ENCODE peak calls at places on chromosomes 2 and 18, in nine cellular contexts. T is GM12865, J is RPMI8226, A is COR-L47, O is right cardiac atrium, D is cardiac fibroblast, P is cardiac muscle cell, X is heart left ventricle, E is occipital lobe. G is an unnamed sample.

GRCh38 chr18:72935744-72936143 is 68.0 kb upstream of the NETO1 start:
- DNase-seq in X (no peak), P (no peak), T (no peak), J (no peak), E (no peak), D (no peak), O (no peak), A (no peak), G (no peak)

GRCh38 chr2:158665536-158666302 is 129.4 kb upstream of the DAPL1 start:
- DNase-seq in A (peak), O (no peak), E (no peak), D (peak), T (no peak), X (no peak), P (peak), J (peak), G (no peak)

GRCh38 chr2:217847106-217847505 is 155.7 kb downstream of the TNS1 start:
- DNase-seq in D (no peak), P (no peak), T (no peak), J (no peak), A (no peak), O (no peak), E (no peak), X (no peak), G (no peak)

GRCh38 chr2:216536725-216537124 is 38.1 kb downstream of the RPL37A start:
- DNase-seq in J (no peak), A (peak), X (no peak), T (no peak), P (peak), D (peak), O (peak), E (no peak), G (no peak)

GRCh38 chr2:71896385-71897144 is 251.1 kb downstream of the CYP26B1 start:
- DNase-seq in P (no peak), T (no peak), X (no peak), A (peak), O (no peak), D (no peak), J (no peak), E (no peak), G (no peak)

GRCh38 chr2:175233135-175233719 is 51.7 kb upstream of the ATP5MC3 start:
- DNase-seq in X (no peak), O (no peak), T (no peak), E (no peak), D (peak), J (no peak), P (peak), A (no peak), G (no peak)

GRCh38 chr2:122899614-122900013 is 1125.5 kb upstream of the CNTNAP5 start:
- DNase-seq in O (no peak), P (no peak), D (no peak), J (no peak), E (no peak), T (no peak), A (no peak), X (no peak), G (no peak)

GRCh38 chr2:205531082-205531481 is 151.2 kb upstream of the NRP2 start:
- DNase-seq in O (no peak), A (no peak), D (no peak), X (no peak), P (no peak), T (no peak), E (no peak), J (no peak), G (no peak)

GRCh38 chr2:31318360-31319336 is 84.7 kb downstream of the EHD3 start:
- DNase-seq in D (peak), P (peak), A (no peak), E (no peak), O (no peak), T (peak), J (peak), X (peak), G (no peak)

GRCh38 chr2:119004602-119005001 is 62.6 kb downstream of the MARCO start:
- DNase-seq in O (no peak), T (no peak), E (no peak), A (no peak), J (no peak), D (no peak), P (no peak), X (no peak), G (no peak)

GRCh38 chr2:178211943-178212342 is 17.6 kb downstream of the OSBPL6 start:
- DNase-seq in P (no peak), D (no peak), E (no peak), A (no peak), T (no peak), X (no peak), O (no peak), J (no peak), G (no peak)

GRCh38 chr2:38113999-38114708 is 38.2 kb upstream of the CYP1B1 start:
- DNase-seq in E (no peak), D (peak), X (no peak), J (no peak), O (no peak), A (no peak), T (no peak), P (peak), G (no peak)

GRCh38 chr2:219057709-219058540 is 2.8 kb downstream of the IHH start:
- DNase-seq in A (peak), T (peak), J (peak), O (peak), E (peak), D (peak), X (peak), P (peak), G (peak)

GRCh38 chr2:13114391-13114790 is 397.7 kb downstream of the TRIB2 start:
- DNase-seq in J (no peak), P (peak), D (peak), E (no peak), A (no peak), T (peak), O (no peak), X (no peak), G (no peak)

GRCh38 chr2:111119004-111119846 is 1.5 kb upstream of the BCL2L11 start:
- DNase-seq in A (no peak), J (peak), X (peak), E (no peak), D (no peak), O (peak), P (no peak), T (peak), G (no peak)

GRCh38 chr2:80889009-80889408 is 584.5 kb upstream of the LRRTM1 start:
- DNase-seq in X (no peak), E (no peak), T (no peak), O (no peak), P (no peak), J (no peak), A (no peak), D (no peak), G (no peak)

GRCh38 chr2:175815537-175815936 is 186.5 kb downstream of the LNPK start:
- DNase-seq in D (peak), T (no peak), A (no peak), J (no peak), P (no peak), O (no peak), X (no peak), E (no peak), G (no peak)

GRCh38 chr18:61741881-61742280 is 150.9 kb downstream of the RNF152 start:
- DNase-seq in J (no peak), A (no peak), E (no peak), P (no peak), T (peak), D (no peak), O (no peak), X (no peak), G (no peak)

GRCh38 chr18:2302628-2303516 is 268.4 kb downstream of the METTL4 start:
- DNase-seq in E (no peak), P (peak), O (no peak), T (no peak), A (no peak), J (no peak), X (no peak), D (peak), G (no peak)

GRCh38 chr2:55901322-55901721 is 22.3 kb downstream of the EFEMP1 start:
- DNase-seq in A (no peak), D (peak), P (peak), J (no peak), O (no peak), E (no peak), T (no peak), X (no peak), G (no peak)

GRCh38 chr2:39603436-39603835 is 62.3 kb upstream of the TMEM178A start:
- DNase-seq in E (no peak), A (no peak), P (peak), X (no peak), J (no peak), D (peak), O (no peak), T (no peak), G (no peak)

GRCh38 chr2:168545439-168546082 is 89.5 kb downstream of the CERS6 start:
- DNase-seq in J (no peak), X (no peak), T (no peak), E (no peak), A (peak), D (peak), P (peak), O (no peak), G (no peak)

GRCh38 chr18:48813833-48814489 is 136.8 kb downstream of the SMAD7 start:
- DNase-seq in J (no peak), A (no peak), O (no peak), E (no peak), D (peak), T (peak), P (peak), X (no peak), G (no peak)

GRCh38 chr2:43714164-43714563 is 37.9 kb upstream of the C1GALT1C1L start:
- DNase-seq in X (no peak), E (no peak), D (peak), T (no peak), J (no peak), O (no peak), A (no peak), P (peak), G (peak)

GRCh38 chr2:238761802-238762373 is 86.0 kb upstream of the TWIST2 start:
- DNase-seq in E (no peak), P (peak), T (no peak), O (no peak), A (no peak), J (peak), D (peak), X (no peak), G (no peak)

GRCh38 chr18:70446063-70446462 is 157.2 kb downstream of the SOCS6 start:
- DNase-seq in T (no peak), D (no peak), J (no peak), P (no peak), A (no peak), E (no peak), O (no peak), X (no peak), G (no peak)

GRCh38 chr2:147430408-147430807 is 414.4 kb upstream of the ACVR2A start:
- DNase-seq in E (no peak), D (no peak), P (no peak), T (no peak), J (no peak), O (no peak), X (no peak), A (no peak), G (no peak)

GRCh38 chr2:63189026-63189425 is 138.4 kb downstream of the OTX1 start:
- DNase-seq in P (peak), A (no peak), E (no peak), X (no peak), J (peak), T (peak), O (no peak), D (peak), G (no peak)

GRCh38 chr18:80009661-80010550 is 21.5 kb upstream of the TXNL4A start:
- DNase-seq in J (no peak), P (peak), X (peak), O (peak), T (no peak), D (peak), A (no peak), E (peak), G (no peak)

GRCh38 chr2:201234167-201235139 is 25.9 kb upstream of the CASP8 start:
- DNase-seq in E (no peak), T (no peak), J (peak), A (no peak), X (no peak), P (no peak), O (no peak), D (peak), G (no peak)

GRCh38 chr2:155250800-155251199 is 552.3 kb downstream of the KCNJ3 start:
- DNase-seq in D (no peak), E (no peak), X (no peak), A (peak), P (no peak), O (no peak), J (peak), T (peak), G (peak)

GRCh38 chr2:168169097-168169745 is 78.2 kb downstream of the STK39 start:
- DNase-seq in A (no peak), P (no peak), O (no peak), E (no peak), X (no peak), D (peak), J (no peak), T (no peak), G (no peak)

GRCh38 chr2:70070557-70071268 is 16.6 kb upstream of the PCBP1 start:
- DNase-seq in J (peak), A (peak), D (peak), O (peak), T (peak), X (no peak), E (peak), P (peak), G (no peak)

GRCh38 chr2:230664128-230664527 is 48.5 kb upstream of the CAB39 start:
- DNase-seq in A (no peak), T (peak), E (peak), O (peak), X (peak), J (no peak), P (peak), D (no peak), G (no peak)

GRCh38 chr2:133838642-133839370 is 270.5 kb upstream of the NCKAP5 start:
- DNase-seq in T (no peak), P (no peak), X (no peak), O (no peak), A (no peak), D (no peak), J (no peak), E (no peak), G (no peak)

GRCh38 chr2:120540719-120541552 is 194.7 kb upstream of the GLI2 start:
- DNase-seq in E (no peak), D (no peak), A (no peak), J (no peak), T (no peak), P (no peak), X (no peak), O (peak), G (no peak)

GRCh38 chr18:11946756-11947155 is 34.6 kb upstream of the IMPA2 start:
- DNase-seq in D (peak), T (no peak), P (peak), X (no peak), E (no peak), J (no peak), A (no peak), O (no peak), G (no peak)

GRCh38 chr2:159637988-159638501 is 21.7 kb upstream of the BAZ2B start:
- DNase-seq in O (no peak), T (no peak), A (no peak), P (peak), D (peak), E (no peak), X (no peak), J (no peak), G (no peak)